ENCODE peak calls at places on chromosome 1, in four cellular contexts. C is choroid plexus epithelial cell; S is stimulated activated CD4-positive, alpha-beta T cell treated with anti-CD3 and anti-CD28 coated beads, Interleukin-1b, Interleukin-23, amount 100 ng/mL, for 24 hours; T is cardiac muscle cell. Q is an unnamed sample.

GRCh38 chr1:9438431-9439073 is 100.7 kb upstream of the SLC25A33 start:
- DNase-seq in T (no peak), S (no peak), C (peak), Q (no peak)

GRCh38 chr1:226865590-226865989 is 4.8 kb upstream of the PSEN2 start:
- DNase-seq in S (no peak), C (no peak), T (no peak), Q (no peak)

GRCh38 chr1:24089027-24089742 is 22.8 kb downstream of the MYOM3 start:
- DNase-seq in C (no peak), S (no peak), T (no peak), Q (no peak)

GRCh38 chr1:209603877-209604276 is 20.4 kb downstream of the CAMK1G start:
- DNase-seq in C (no peak), S (no peak), T (no peak), Q (no peak)

GRCh38 chr1:161069731-161070270 is at the start of gene ARHGAP30:
- DNase-seq in S (peak), C (no peak), T (no peak), Q (no peak)

GRCh38 chr1:222588135-222588534 is 1.6 kb downstream of the TAF1A start:
- DNase-seq in T (no peak), S (no peak), C (no peak), Q (no peak)

GRCh38 chr1:66138613-66139012 is 345.9 kb downstream of the PDE4B start:
- DNase-seq in C (no peak), T (no peak), S (no peak), Q (no peak)

GRCh38 chr1:216186131-216186530 is 237.1 kb downstream of the USH2A start:
- DNase-seq in T (no peak), C (no peak), S (no peak), Q (no peak)

GRCh38 chr1:230139306-230139705 is 72.3 kb downstream of the GALNT2 start:
- DNase-seq in C (no peak), T (no peak), S (no peak), Q (no peak)

GRCh38 chr1:226870323-226871046 is at the start of gene PSEN2:
- DNase-seq in S (peak), C (peak), T (peak), Q (no peak)

GRCh38 chr1:211616231-211617031 is 37.5 kb upstream of the SLC30A1 start:
- DNase-seq in C (no peak), T (no peak), S (no peak), Q (no peak)

GRCh38 chr1:201624741-201625646 is 86.1 kb downstream of the NAV1 start:
- DNase-seq in C (peak), T (no peak), S (no peak), Q (no peak)

GRCh38 chr1:232508161-232508661 is 121.7 kb downstream of the SIPA1L2 start:
- DNase-seq in S (no peak), T (no peak), C (no peak), Q (no peak)

GRCh38 chr1:213982515-213982813 is 5.3 kb upstream of the PROX1 start:
- DNase-seq in S (no peak), T (no peak), C (no peak), Q (no peak)

GRCh38 chr1:8094481-8095241 is 68.6 kb upstream of the ERRFI1 start:
- DNase-seq in S (no peak), C (peak), T (no peak), Q (no peak)

GRCh38 chr1:58739851-58740466 is 40.1 kb upstream of the MYSM1 start:
- DNase-seq in C (peak), T (peak), S (no peak), Q (no peak)

GRCh38 chr1:7389201-7389785 is 381.8 kb upstream of the VAMP3 start:
- DNase-seq in S (no peak), C (peak), T (no peak), Q (peak)

GRCh38 chr1:209808059-209808494 is 2.1 kb upstream of the IRF6 start:
- DNase-seq in S (no peak), C (peak), T (peak), Q (no peak)

GRCh38 chr1:8024329-8024728 is 1.8 kb downstream of the ERRFI1 start:
- DNase-seq in S (no peak), C (no peak), T (no peak), Q (no peak)

GRCh38 chr1:221667504-221667903 is 74.4 kb downstream of the DUSP10 start:
- DNase-seq in T (no peak), C (peak), S (no peak), Q (no peak)

GRCh38 chr1:247212012-247212411 is 40.2 kb upstream of the ZNF124 start:
- DNase-seq in S (no peak), C (peak), T (no peak), Q (no peak)

GRCh38 chr1:36008546-36009197 is 75.2 kb upstream of the TEKT2 start:
- DNase-seq in C (peak), S (no peak), T (peak), Q (no peak)

GRCh38 chr1:58430355-58431335 is 115.9 kb downstream of the OMA1 start:
- DNase-seq in C (no peak), S (no peak), T (no peak), Q (no peak)

GRCh38 chr1:65538013-65538578 is 117.6 kb downstream of the LEPR start:
- DNase-seq in T (no peak), S (no peak), C (no peak), Q (no peak)

GRCh38 chr1:7528386-7529031 is 242.6 kb upstream of the VAMP3 start:
- DNase-seq in C (peak), S (no peak), T (no peak), Q (no peak)

GRCh38 chr1:9413143-9413876 is 120.6 kb downstream of the SPSB1 start:
- DNase-seq in S (peak), T (peak), C (peak), Q (no peak)

GRCh38 chr1:243977104-243977503 is 74.0 kb upstream of the ZBTB18 start:
- DNase-seq in T (no peak), C (peak), S (no peak), Q (no peak)